ENCODE peak calls at places on chromosomes 1 and 21, in seven cellular contexts. I, N, O, M, R, G and L are unnamed samples.

GRCh38 chr1:119147626-119148180 is 7.2 kb upstream of the WARS2 start:
- DNase-seq in I (no peak), G (no peak), O (no peak), N (no peak), M (no peak), R (no peak), L (no peak)

GRCh38 chr1:58047265-58047858 is 499.2 kb downstream of the OMA1 start:
- DNase-seq in I (peak), R (no peak), G (no peak), N (no peak), M (no peak), O (peak), L (peak)

GRCh38 chr1:13965770-13966398 is 265.9 kb downstream of the PRDM2 start:
- DNase-seq in M (peak), I (peak), O (peak), R (peak), G (no peak), N (no peak), L (peak)

GRCh38 chr1:174074757-174075156 is 52.6 kb upstream of the RC3H1 start:
- DNase-seq in M (no peak), N (no peak), R (no peak), I (no peak), O (peak), G (no peak), L (no peak)

GRCh38 chr1:117324357-117324756 is 42.9 kb upstream of the MAN1A2 start:
- DNase-seq in I (no peak), M (no peak), O (no peak), N (no peak), G (no peak), R (no peak), L (no peak)

GRCh38 chr1:28646040-28646439 is 2.4 kb upstream of the RNU11 start:
- DNase-seq in I (no peak), R (no peak), N (no peak), G (no peak), M (peak), O (no peak), L (no peak)

GRCh38 chr1:9397984-9398526 is 105.4 kb downstream of the SPSB1 start:
- DNase-seq in I (no peak), M (no peak), R (no peak), O (no peak), N (no peak), G (no peak), L (no peak)

GRCh38 chr1:9957726-9958125 is 14.5 kb downstream of the NMNAT1 start:
- DNase-seq in R (no peak), I (no peak), O (no peak), N (no peak), G (no peak), M (no peak), L (no peak)

GRCh38 chr1:200969726-200970521 is 53.6 kb downstream of the KIF21B start:
- DNase-seq in I (no peak), G (no peak), N (no peak), R (no peak), M (no peak), O (no peak), L (no peak)

GRCh38 chr1:191320062-191320461 is 838.2 kb upstream of the RGS18 start:
- DNase-seq in O (peak), I (no peak), M (no peak), N (no peak), G (no peak), R (no peak), L (no peak)

GRCh38 chr1:30283199-30283962 is 440.0 kb downstream of the MATN1 start:
- DNase-seq in M (no peak), O (no peak), G (no peak), R (no peak), I (no peak), N (no peak), L (no peak)

GRCh38 chr21:43921979-43922945 is 57.2 kb downstream of the AGPAT3 start:
- DNase-seq in G (no peak), I (no peak), N (no peak), O (peak), M (no peak), R (no peak), L (peak)

GRCh38 chr1:22329171-22329540 is 122.5 kb upstream of the ZBTB40 start:
- DNase-seq in R (no peak), G (no peak), N (peak), O (no peak), M (peak), I (no peak), L (no peak)

GRCh38 chr1:32953495-32953894 is 11.1 kb downstream of the RNF19B start:
- DNase-seq in O (no peak), G (no peak), M (no peak), I (no peak), N (no peak), R (no peak), L (no peak)

GRCh38 chr1:216750031-216750627 is 26.9 kb upstream of the ESRRG start:
- DNase-seq in I (no peak), M (no peak), G (no peak), R (no peak), O (no peak), N (no peak), L (no peak)

GRCh38 chr1:204420039-204421004 is 8.7 kb upstream of the PPP1R15B start:
- DNase-seq in M (no peak), N (no peak), G (no peak), O (no peak), I (no peak), R (no peak), L (no peak)

GRCh38 chr1:101371259-101371658 is 134.4 kb downstream of the S1PR1 start:
- DNase-seq in M (no peak), O (no peak), N (no peak), R (no peak), I (peak), G (no peak), L (no peak)

GRCh38 chr1:234960722-234961467 is 167.7 kb downstream of the TOMM20 start:
- DNase-seq in O (no peak), N (peak), G (no peak), M (peak), I (peak), R (no peak), L (no peak)

GRCh38 chr1:59116920-59117542 is 179.9 kb upstream of the FGGY start:
- DNase-seq in M (no peak), I (no peak), O (no peak), R (no peak), G (no peak), N (no peak), L (no peak)
- TF ChIP-seq EP300 in M (no peak), I (no peak), O (no peak), R (no peak), G (no peak), N (no peak), L (no peak)

DNA sequence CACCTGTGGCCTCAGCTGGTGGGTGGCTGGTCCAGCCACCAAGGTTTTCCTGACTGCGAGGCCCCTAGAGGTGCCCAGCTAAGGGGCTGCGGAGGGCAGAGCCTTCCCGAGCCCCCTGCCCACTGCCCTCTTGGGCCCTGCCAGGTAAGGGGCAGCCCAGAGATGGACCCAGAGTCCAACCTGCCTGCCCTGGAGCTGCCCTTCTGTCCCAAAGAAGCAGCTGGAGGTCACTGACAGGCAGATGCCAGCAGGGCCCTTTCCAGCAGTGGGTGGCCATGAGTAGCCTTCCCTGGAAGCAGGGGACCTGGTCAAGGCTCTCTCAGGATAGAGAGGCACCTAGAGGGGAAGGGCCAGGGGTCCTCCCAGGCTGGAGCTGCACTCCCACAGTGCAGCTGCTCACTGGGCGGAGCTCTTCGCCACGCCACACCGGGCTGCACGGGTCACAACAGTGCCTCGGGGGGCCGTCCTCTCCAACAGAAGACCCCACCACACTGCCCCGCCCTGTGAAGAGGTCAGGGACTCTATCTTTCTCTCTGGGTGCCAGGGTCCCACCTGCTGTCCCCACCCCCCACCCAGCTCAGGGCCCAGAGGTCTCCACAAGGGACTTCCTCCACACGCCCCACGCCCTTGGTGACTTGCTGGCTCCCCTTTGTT is 10.9 kb upstream of the GNB1 start:
- DNase-seq in R (no peak), M (no peak), G (no peak), O (no peak), N (no peak), I (no peak), L (peak)
- TF ChIP-seq EP300 in R (no peak), M (no peak), G (no peak), O (no peak), N (no peak), I (no peak), L (no peak)

GRCh38 chr1:55288245-55288644 is 73.1 kb upstream of the USP24 start:
- DNase-seq in N (no peak), G (no peak), R (no peak), O (no peak), I (no peak), M (no peak), L (no peak)
- TF ChIP-seq EP300 in N (no peak), G (no peak), R (no peak), O (no peak), I (no peak), M (no peak), L (peak)

DNA sequence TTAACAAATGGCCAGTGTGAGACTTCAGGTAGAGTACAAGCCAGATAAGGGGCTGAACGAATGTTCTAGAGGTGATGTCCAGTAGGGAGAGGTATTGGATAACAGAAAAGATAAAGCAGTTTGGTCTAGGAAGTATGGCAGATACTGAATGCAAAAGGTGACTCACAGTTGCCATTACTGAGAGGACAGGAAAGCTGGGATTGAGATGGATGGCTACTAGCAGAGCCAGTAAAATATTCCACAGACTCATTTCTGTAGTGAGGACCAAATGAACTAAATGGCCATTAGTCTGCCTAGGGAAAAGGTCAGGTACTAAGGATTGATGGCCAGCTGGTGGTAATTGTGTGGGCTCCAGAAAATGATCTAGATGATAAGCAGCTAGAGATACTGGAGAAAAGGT is 11.5 kb downstream of the MACO1 start:
- DNase-seq in M (no peak), N (no peak), G (no peak), I (no peak), R (no peak), O (no peak), L (no peak)
- TF ChIP-seq EP300 in M (no peak), N (no peak), G (no peak), I (no peak), R (no peak), O (no peak), L (no peak)

GRCh38 chr1:63662846-63663245 is 69.6 kb downstream of the PGM1 start:
- DNase-seq in G (no peak), R (no peak), I (peak), N (no peak), O (no peak), M (no peak), L (no peak)
- TF ChIP-seq EP300 in G (no peak), R (no peak), I (no peak), N (no peak), O (no peak), M (no peak), L (no peak)

GRCh38 chr21:25254491-25255174 is 352.6 kb downstream of the MRPL39 start:
- DNase-seq in N (no peak), O (no peak), R (no peak), M (no peak), I (no peak), G (no peak), L (no peak)
- TF ChIP-seq EP300 in N (no peak), O (no peak), R (no peak), M (no peak), I (no peak), G (no peak), L (no peak)

DNA sequence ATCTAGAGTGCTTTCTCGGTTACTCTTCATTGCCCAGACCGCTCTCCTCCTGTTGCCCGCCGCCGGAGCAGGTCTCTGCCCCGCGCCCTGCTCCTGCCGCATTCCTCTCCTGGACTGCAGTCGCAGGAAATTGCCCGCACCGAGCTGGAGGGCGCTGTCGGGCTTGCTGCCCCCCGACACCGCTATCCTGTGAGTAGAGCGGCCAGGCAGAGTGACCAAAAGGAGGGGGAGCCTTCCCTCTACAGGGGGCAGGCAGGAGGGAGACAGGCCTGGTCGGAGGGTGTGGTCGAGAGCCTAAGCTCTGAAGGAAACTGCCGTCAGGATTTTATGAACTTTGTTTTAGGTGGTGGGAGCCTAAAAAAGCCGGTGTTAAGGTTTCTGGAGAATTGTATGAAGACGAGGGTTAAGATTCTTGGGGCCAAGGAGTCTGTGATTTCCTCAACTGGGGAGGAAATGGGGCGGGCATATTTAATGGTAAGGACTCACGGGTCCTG is 506 bp downstream of the LRIG2 start:
- DNase-seq in M (peak), R (peak), O (peak), I (no peak), G (peak), N (no peak), L (no peak)
- TF ChIP-seq EP300 in M (no peak), R (no peak), O (no peak), I (no peak), G (no peak), N (no peak), L (no peak)

DNA sequence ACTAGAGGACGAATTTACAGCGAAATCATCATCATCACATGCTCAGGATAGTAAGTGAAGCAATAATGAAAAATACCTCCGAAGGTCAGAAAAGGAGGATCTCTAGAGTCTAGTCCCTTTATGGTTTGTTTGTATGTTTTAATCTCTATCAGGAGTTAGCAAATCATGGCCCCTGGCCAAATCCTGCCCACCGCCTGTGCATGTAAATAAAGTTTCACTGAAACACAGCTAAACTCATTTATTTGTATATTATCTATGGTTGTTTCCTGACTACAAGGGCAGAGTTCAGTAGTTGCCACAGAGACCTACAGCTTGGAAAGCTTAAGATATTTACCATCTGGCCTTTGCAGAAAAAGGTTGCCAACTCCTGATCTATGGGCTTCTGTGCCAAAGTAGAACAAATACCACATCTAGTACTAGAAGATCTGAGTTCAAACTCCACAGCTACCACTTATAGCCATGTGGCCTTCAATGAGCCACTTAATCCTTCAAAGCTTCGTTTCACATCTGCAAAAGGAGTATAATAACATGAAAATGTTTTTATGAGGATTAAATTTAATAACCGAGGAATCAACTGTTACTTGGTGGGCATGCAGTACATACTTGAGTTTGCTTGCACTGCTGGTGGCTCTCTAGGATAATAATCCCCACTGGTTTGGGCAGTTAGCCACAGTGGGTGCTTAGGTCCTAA is 94.0 kb upstream of the KIF26B start:
- DNase-seq in G (no peak), O (no peak), I (no peak), N (no peak), R (no peak), M (no peak), L (no peak)
- TF ChIP-seq EP300 in G (no peak), O (no peak), I (no peak), N (no peak), R (no peak), M (no peak), L (no peak)

DNA sequence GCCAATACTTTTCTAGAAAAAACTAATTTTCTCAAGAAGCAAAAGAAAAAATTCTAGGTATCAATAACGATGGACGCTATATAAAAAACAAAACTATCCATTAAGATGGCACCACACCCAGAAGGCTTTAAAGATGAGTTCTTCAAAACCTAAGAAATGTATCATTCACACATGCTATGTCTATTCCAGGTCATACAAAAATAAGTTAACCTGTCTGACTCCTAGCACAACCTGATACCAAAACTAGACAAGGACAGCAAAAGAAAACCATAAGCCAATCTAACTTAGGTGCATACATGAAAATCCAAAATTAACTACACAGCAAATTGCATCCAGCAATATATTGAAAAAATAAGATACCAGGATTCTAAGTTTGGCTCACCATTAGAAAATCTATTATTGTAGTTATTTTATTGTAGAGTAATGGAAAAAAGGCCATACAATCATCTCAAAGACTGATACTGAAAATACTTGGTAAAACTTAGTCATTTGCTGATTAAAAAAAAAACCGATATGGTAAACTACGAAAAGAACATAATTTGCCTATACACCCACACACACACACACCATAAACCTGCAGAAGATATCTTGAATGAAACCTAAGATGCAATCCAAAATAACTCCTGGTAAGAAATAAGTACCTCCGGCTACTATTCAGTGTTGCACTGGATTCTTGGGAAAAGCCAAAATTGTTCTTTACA is 55.0 kb downstream of the TRAF5 start:
- DNase-seq in O (no peak), R (no peak), N (no peak), M (no peak), I (no peak), G (no peak), L (no peak)
- TF ChIP-seq EP300 in O (no peak), R (no peak), N (no peak), M (no peak), I (no peak), G (no peak), L (no peak)